ENCODE peak calls at places on chromosomes 12 and 14, in six cellular contexts. E, N, R, T, Q and Z are unnamed samples.

GRCh38 chr14:99986416-99986815 is 78.8 kb upstream of the EVL start:
- DNase-seq in E (no peak), N (no peak), R (no peak), T (no peak), Q (no peak), Z (no peak)

GRCh38 chr14:46290706-46291105 is 360.9 kb downstream of the RPL10L start:
- DNase-seq in E (no peak), N (no peak), R (no peak), T (no peak), Q (no peak), Z (no peak)

GRCh38 chr12:96140110-96140509 is 54.1 kb upstream of the ELK3 start:
- DNase-seq in E (no peak), N (no peak), R (no peak), T (no peak), Q (no peak), Z (no peak)

GRCh38 chr12:3038931-3039510 is 38.2 kb upstream of the TSPAN9 start:
- DNase-seq in E (no peak), N (no peak), R (no peak), T (no peak), Q (no peak), Z (no peak)

GRCh38 chr12:69534389-69534822 is 50.9 kb upstream of the CCT2 start:
- DNase-seq in E (peak; percentile 86), N (peak; percentile 24), R (no peak), T (peak; percentile 87), Q (peak; percentile 99), Z (peak; percentile 45)

GRCh38 chr12:56188786-56189335 is 422 bp downstream of the SMARCC2 start:
- DNase-seq in E (no peak), N (no peak), R (peak; percentile 37), T (no peak), Q (no peak), Z (no peak)

GRCh38 chr12:113257564-113257963 is 36.3 kb downstream of the TPCN1 start:
- DNase-seq in E (no peak), N (no peak), R (no peak), T (no peak), Q (no peak), Z (no peak)

GRCh38 chr12:113471619-113472171 is at the start of gene LHX5:
- DNase-seq in E (no peak), N (no peak), R (no peak), T (peak; percentile 40), Q (no peak), Z (no peak)

GRCh38 chr14:74616507-74616906 is 4.5 kb upstream of the LTBP2 start:
- DNase-seq in E (no peak), N (no peak), R (no peak), T (no peak), Q (peak; percentile 92), Z (no peak)